ENCODE peak calls at places on chromosomes 1 and 21, in ten cellular contexts. One of them, this sample, is unnamed.

GRCh38 chr21:38129711-38130110 is 127.1 kb upstream of the KCNJ15 start:
- DNase-seq in T-helper 17 cell: no peak
- DNase-seq in HFFc6: no peak
- DNase-seq in NCI-H510A: no peak
- DNase-seq in EH: no peak
- DNase-seq in SJSA1: no peak
- DNase-seq in HT1080: no peak
- DNase-seq in WTC11: no peak
- DNase-seq in AG08395: no peak
- DNase-seq in cerebellar cortex: no peak
- DNase-seq in this sample: no peak

GRCh38 chr1:246587606-246588005 is 21.4 kb downstream of the CNST start:
- DNase-seq in HFFc6: peak
- DNase-seq in WTC11: no peak
- DNase-seq in HT1080: no peak
- DNase-seq in EH: peak
- DNase-seq in cerebellar cortex: no peak
- DNase-seq in SJSA1: no peak
- DNase-seq in NCI-H510A: no peak
- DNase-seq in T-helper 17 cell: no peak
- DNase-seq in AG08395: peak
- DNase-seq in this sample: no peak

GRCh38 chr1:54460346-54460745 is 54.2 kb upstream of the SSBP3 start:
- DNase-seq in T-helper 17 cell: no peak
- DNase-seq in WTC11: no peak
- DNase-seq in NCI-H510A: no peak
- DNase-seq in HT1080: no peak
- DNase-seq in SJSA1: no peak
- DNase-seq in cerebellar cortex: no peak
- DNase-seq in HFFc6: no peak
- DNase-seq in AG08395: no peak
- DNase-seq in EH: no peak
- DNase-seq in this sample: no peak

GRCh38 chr1:53001128-53001527 is 60.9 kb upstream of the PODN start:
- DNase-seq in EH: no peak
- DNase-seq in NCI-H510A: no peak
- DNase-seq in AG08395: no peak
- DNase-seq in SJSA1: no peak
- DNase-seq in T-helper 17 cell: no peak
- DNase-seq in HFFc6: no peak
- DNase-seq in HT1080: no peak
- DNase-seq in cerebellar cortex: no peak
- DNase-seq in WTC11: no peak
- DNase-seq in this sample: no peak

GRCh38 chr1:25525360-25525688 is 18.1 kb upstream of the LDLRAP1 start:
- DNase-seq in WTC11: no peak
- DNase-seq in SJSA1: no peak
- DNase-seq in NCI-H510A: no peak
- DNase-seq in AG08395: no peak
- DNase-seq in HT1080: no peak
- DNase-seq in T-helper 17 cell: no peak
- DNase-seq in HFFc6: no peak
- DNase-seq in EH: no peak
- DNase-seq in cerebellar cortex: no peak
- DNase-seq in this sample: no peak

GRCh38 chr1:1215266-1215676 is 1.3 kb upstream of the TNFRSF4 start:
- DNase-seq in HT1080: no peak
- DNase-seq in T-helper 17 cell: peak
- DNase-seq in NCI-H510A: no peak
- DNase-seq in cerebellar cortex: no peak
- DNase-seq in HFFc6: no peak
- DNase-seq in WTC11: no peak
- DNase-seq in SJSA1: no peak
- DNase-seq in AG08395: no peak
- DNase-seq in EH: no peak
- DNase-seq in this sample: no peak

GRCh38 chr1:171257207-171258052 is 9.1 kb downstream of the FMO1 start:
- DNase-seq in EH: peak
- DNase-seq in HT1080: no peak
- DNase-seq in SJSA1: no peak
- DNase-seq in WTC11: no peak
- DNase-seq in HFFc6: peak
- DNase-seq in cerebellar cortex: no peak
- DNase-seq in T-helper 17 cell: no peak
- DNase-seq in AG08395: peak
- DNase-seq in NCI-H510A: no peak
- DNase-seq in this sample: no peak

GRCh38 chr1:178578541-178578940 is 65.6 kb downstream of the TEX35 start:
- DNase-seq in HT1080: no peak
- DNase-seq in NCI-H510A: no peak
- DNase-seq in WTC11: no peak
- DNase-seq in cerebellar cortex: no peak
- DNase-seq in AG08395: no peak
- DNase-seq in HFFc6: no peak
- DNase-seq in T-helper 17 cell: no peak
- DNase-seq in SJSA1: no peak
- DNase-seq in EH: no peak
- DNase-seq in this sample: no peak

GRCh38 chr21:23452384-23453083 is 2154.7 kb downstream of the MRPL39 start:
- DNase-seq in HFFc6: no peak
- DNase-seq in SJSA1: no peak
- DNase-seq in WTC11: peak
- DNase-seq in EH: no peak
- DNase-seq in T-helper 17 cell: no peak
- DNase-seq in HT1080: peak
- DNase-seq in cerebellar cortex: no peak
- DNase-seq in NCI-H510A: no peak
- DNase-seq in AG08395: no peak
- DNase-seq in this sample: no peak

GRCh38 chr1:3419415-3420204 is 34.9 kb upstream of the ARHGEF16 start:
- DNase-seq in NCI-H510A: no peak
- DNase-seq in HFFc6: no peak
- DNase-seq in SJSA1: no peak
- DNase-seq in HT1080: no peak
- DNase-seq in WTC11: no peak
- DNase-seq in AG08395: peak
- DNase-seq in cerebellar cortex: no peak
- DNase-seq in EH: no peak
- DNase-seq in T-helper 17 cell: no peak
- DNase-seq in this sample: no peak

GRCh38 chr1:231592809-231593208 is 33.8 kb upstream of the DISC1 start:
- DNase-seq in WTC11: no peak
- DNase-seq in AG08395: no peak
- DNase-seq in cerebellar cortex: no peak
- DNase-seq in T-helper 17 cell: no peak
- DNase-seq in HT1080: no peak
- DNase-seq in EH: no peak
- DNase-seq in HFFc6: no peak
- DNase-seq in SJSA1: no peak
- DNase-seq in NCI-H510A: no peak
- DNase-seq in this sample: no peak

This sample was measured in DMS79 treated with DMSO at 0.1 percent for 48 hours.